ENCODE peak calls at places on chromosome 10, in seven cellular contexts. One of them, this sample, is unnamed.
A peak's percentile ranks its signal among the peaks of the same experiment; 100 is the strongest.

GRCh38 chr10:88794731-88795130 is 7.8 kb upstream of the LIPM start:
- DNase-seq in IMR-90: no peak
- DNase-seq in GM23248: peak; percentile 43
- DNase-seq in endodermal cell: no peak
- DNase-seq in cardiac muscle cell: no peak
- DNase-seq in suprapubic skin: no peak
- DNase-seq in thoracic aorta: no peak
- DNase-seq in this sample: no peak

GRCh38 chr10:110437761-110438341 is 59.9 kb upstream of the DUSP5 start:
- DNase-seq in endodermal cell: peak; percentile 47
- DNase-seq in IMR-90: no peak
- DNase-seq in cardiac muscle cell: no peak
- DNase-seq in GM23248: no peak
- DNase-seq in suprapubic skin: peak; percentile 35
- DNase-seq in thoracic aorta: no peak
- DNase-seq in this sample: no peak

GRCh38 chr10:93921338-93921737 is 27.6 kb downstream of the SLC35G1 start:
- DNase-seq in GM23248: no peak
- DNase-seq in IMR-90: no peak
- DNase-seq in cardiac muscle cell: no peak
- DNase-seq in suprapubic skin: no peak
- DNase-seq in endodermal cell: peak; percentile 69
- DNase-seq in thoracic aorta: no peak
- DNase-seq in this sample: no peak

GRCh38 chr10:1559311-1559710 is 178.0 kb downstream of the ADARB2 start:
- DNase-seq in cardiac muscle cell: no peak
- DNase-seq in IMR-90: no peak
- DNase-seq in suprapubic skin: peak; percentile 43
- DNase-seq in GM23248: no peak
- DNase-seq in endodermal cell: no peak
- DNase-seq in thoracic aorta: no peak
- DNase-seq in this sample: no peak

GRCh38 chr10:60123172-60123571 is 216.8 kb upstream of the CCDC6 start:
- DNase-seq in thoracic aorta: no peak
- DNase-seq in endodermal cell: no peak
- DNase-seq in cardiac muscle cell: no peak
- DNase-seq in GM23248: peak; percentile 91
- DNase-seq in suprapubic skin: no peak
- DNase-seq in IMR-90: peak; percentile 76
- DNase-seq in this sample: no peak

GRCh38 chr10:48785796-48786195 is 101.1 kb downstream of the WDFY4 start:
- DNase-seq in thoracic aorta: no peak
- DNase-seq in cardiac muscle cell: no peak
- DNase-seq in suprapubic skin: no peak
- DNase-seq in IMR-90: no peak
- DNase-seq in GM23248: no peak
- DNase-seq in endodermal cell: no peak
- DNase-seq in this sample: no peak

GRCh38 chr10:88915781-88916180 is 35.7 kb downstream of the STAMBPL1 start:
- DNase-seq in endodermal cell: no peak
- DNase-seq in thoracic aorta: no peak
- DNase-seq in GM23248: no peak
- DNase-seq in IMR-90: no peak
- DNase-seq in cardiac muscle cell: no peak
- DNase-seq in suprapubic skin: no peak
- DNase-seq in this sample: no peak

GRCh38 chr10:62278461-62278910 is 9.8 kb upstream of the RTKN2 start:
- DNase-seq in thoracic aorta: no peak
- DNase-seq in IMR-90: peak; percentile 11
- DNase-seq in endodermal cell: no peak
- DNase-seq in suprapubic skin: no peak
- DNase-seq in GM23248: peak; percentile 31
- DNase-seq in cardiac muscle cell: no peak
- DNase-seq in this sample: no peak

GRCh38 chr10:1363466-1364121 is 307.4 kb downstream of the WDR37 start:
- DNase-seq in suprapubic skin: no peak
- DNase-seq in GM23248: no peak
- DNase-seq in IMR-90: no peak
- DNase-seq in thoracic aorta: no peak
- DNase-seq in cardiac muscle cell: no peak
- DNase-seq in endodermal cell: peak; percentile 50
- DNase-seq in this sample: no peak

GRCh38 chr10:93386496-93387369 is 95.4 kb downstream of the MYOF start:
- DNase-seq in endodermal cell: no peak
- DNase-seq in GM23248: peak; percentile 74
- DNase-seq in thoracic aorta: no peak
- DNase-seq in IMR-90: no peak
- DNase-seq in suprapubic skin: peak; percentile 65
- DNase-seq in cardiac muscle cell: no peak
- DNase-seq in this sample: no peak

GRCh38 chr10:52318822-52319464 is 4.9 kb downstream of the DKK1 start:
- DNase-seq in cardiac muscle cell: no peak
- DNase-seq in GM23248: peak; percentile 94
- DNase-seq in thoracic aorta: no peak
- DNase-seq in endodermal cell: no peak
- DNase-seq in IMR-90: peak; percentile 98
- DNase-seq in suprapubic skin: no peak
- DNase-seq in this sample: no peak

GRCh38 chr10:43361532-43362190 is 9.8 kb upstream of the FXYD4 start:
- DNase-seq in IMR-90: no peak
- DNase-seq in suprapubic skin: no peak
- DNase-seq in GM23248: no peak
- DNase-seq in thoracic aorta: no peak
- DNase-seq in endodermal cell: no peak
- DNase-seq in cardiac muscle cell: no peak
- DNase-seq in this sample: peak; percentile 65

GRCh38 chr10:69318997-69319727 is 40.9 kb downstream of the HK1 start:
- DNase-seq in endodermal cell: peak; percentile 68
- DNase-seq in GM23248: peak; percentile 88
- DNase-seq in IMR-90: peak; percentile 53
- DNase-seq in cardiac muscle cell: peak; percentile 64
- DNase-seq in suprapubic skin: peak; percentile 94
- DNase-seq in thoracic aorta: peak; percentile 73
- DNase-seq in this sample: peak; percentile 80

GRCh38 chr10:110431659-110432058 is 66.0 kb upstream of the DUSP5 start:
- DNase-seq in suprapubic skin: peak; percentile 25
- DNase-seq in GM23248: no peak
- DNase-seq in cardiac muscle cell: no peak
- DNase-seq in endodermal cell: peak; percentile 43
- DNase-seq in IMR-90: no peak
- DNase-seq in thoracic aorta: no peak
- DNase-seq in this sample: no peak

GRCh38 chr10:84613336-84614021 is 285.1 kb downstream of the CCSER2 start:
- DNase-seq in GM23248: peak; percentile 18
- DNase-seq in thoracic aorta: no peak
- DNase-seq in suprapubic skin: no peak
- DNase-seq in IMR-90: no peak
- DNase-seq in endodermal cell: peak; percentile 94
- DNase-seq in cardiac muscle cell: peak; percentile 87
- DNase-seq in this sample: no peak

GRCh38 chr10:86225098-86225782 is 141.4 kb downstream of the GRID1 start:
- DNase-seq in suprapubic skin: no peak
- DNase-seq in GM23248: peak; percentile 87
- DNase-seq in IMR-90: peak; percentile 55
- DNase-seq in cardiac muscle cell: no peak
- DNase-seq in thoracic aorta: no peak
- DNase-seq in endodermal cell: no peak
- DNase-seq in this sample: no peak

GRCh38 chr10:33571616-33572015 is 237.1 kb upstream of the NRP1 start:
- DNase-seq in IMR-90: peak; percentile 36
- DNase-seq in suprapubic skin: no peak
- DNase-seq in endodermal cell: no peak
- DNase-seq in cardiac muscle cell: no peak
- DNase-seq in thoracic aorta: no peak
- DNase-seq in GM23248: peak; percentile 20
- DNase-seq in this sample: no peak

DNA sequence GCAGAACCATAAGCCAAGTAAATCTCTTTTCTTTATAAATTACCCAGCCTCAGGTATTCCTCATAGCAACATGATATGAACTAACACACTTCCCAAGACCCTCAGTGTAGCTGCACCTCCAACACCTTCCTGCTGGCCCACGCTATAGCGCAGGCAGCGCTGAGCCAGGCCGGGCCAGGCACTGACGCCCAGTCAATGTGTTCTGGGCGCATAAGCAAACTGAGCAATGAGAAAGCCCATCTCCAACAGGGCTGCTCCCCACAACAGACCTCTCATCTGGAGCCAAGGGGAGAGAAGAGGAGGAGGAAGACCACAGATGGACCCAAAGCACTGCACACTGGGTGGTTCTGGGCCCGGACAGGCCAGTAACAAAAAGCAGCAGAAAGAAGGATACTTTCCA is 40.8 kb downstream of the FAM53B start:
- DNase-seq in suprapubic skin: no peak
- DNase-seq in endodermal cell: no peak
- DNase-seq in cardiac muscle cell: no peak
- DNase-seq in thoracic aorta: no peak
- DNase-seq in IMR-90: no peak
- DNase-seq in GM23248: no peak
- DNase-seq in this sample: no peak
- H3K27ac ChIP-seq in suprapubic skin: peak overlapping the region; percentile 76
- H3K27ac ChIP-seq in endodermal cell: no peak overlapping the region
- H3K27ac ChIP-seq in cardiac muscle cell: peak overlapping the region; percentile 62
- H3K27ac ChIP-seq in thoracic aorta: peak overlapping the region; percentile 57
- H3K27ac ChIP-seq in IMR-90: no peak overlapping the region
- H3K27ac ChIP-seq in GM23248: no peak overlapping the region
- H3K27ac ChIP-seq in this sample: peak overlapping the region; percentile 90

DNA sequence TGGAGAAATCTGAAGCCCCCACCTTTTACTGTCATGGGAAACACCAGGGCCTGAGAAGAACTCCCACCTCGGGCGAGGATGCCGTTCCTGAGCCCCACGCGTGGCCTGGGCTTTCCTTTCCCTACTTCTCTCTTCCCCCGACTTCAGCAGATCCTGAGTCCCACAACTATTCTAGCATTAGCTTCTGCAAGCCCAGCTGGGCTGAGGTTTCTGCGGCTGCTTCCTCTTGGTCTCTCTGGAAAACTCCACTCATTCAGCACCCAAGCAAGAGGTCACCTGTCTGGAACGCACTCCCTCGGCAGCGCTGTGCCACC is 778 bp upstream of the DOCK1 start:
- DNase-seq in endodermal cell: no peak
- DNase-seq in suprapubic skin: no peak
- DNase-seq in thoracic aorta: no peak
- DNase-seq in GM23248: peak; percentile 32
- DNase-seq in IMR-90: no peak
- DNase-seq in cardiac muscle cell: no peak
- DNase-seq in this sample: no peak
- H3K4me3 ChIP-seq in endodermal cell: peak overlapping the region; percentile 84
- H3K4me3 ChIP-seq in suprapubic skin: peak overlapping the region; percentile 97
- H3K4me3 ChIP-seq in thoracic aorta: peak overlapping the region; percentile 95
- H3K4me3 ChIP-seq in GM23248: peak overlapping the region; percentile 84
- H3K4me3 ChIP-seq in IMR-90: peak overlapping the region; percentile 62
- H3K4me3 ChIP-seq in cardiac muscle cell: peak overlapping the region; percentile 98
- H3K4me3 ChIP-seq in this sample: no peak overlapping the region

GRCh38 chr10:27247441-27247840 is 6.8 kb upstream of the ACBD5 start:
- DNase-seq in suprapubic skin: no peak
- DNase-seq in endodermal cell: no peak
- DNase-seq in cardiac muscle cell: no peak
- DNase-seq in GM23248: no peak
- DNase-seq in thoracic aorta: no peak
- DNase-seq in IMR-90: no peak
- DNase-seq in this sample: no peak

GRCh38 chr10:27247037-27247436 is 6.4 kb upstream of the ACBD5 start:
- DNase-seq in suprapubic skin: no peak
- DNase-seq in IMR-90: no peak
- DNase-seq in thoracic aorta: no peak
- DNase-seq in endodermal cell: no peak
- DNase-seq in cardiac muscle cell: no peak
- DNase-seq in GM23248: no peak
- DNase-seq in this sample: no peak

GRCh38 chr10:27245846-27246245 is 5.2 kb upstream of the ACBD5 start:
- DNase-seq in endodermal cell: no peak
- DNase-seq in suprapubic skin: no peak
- DNase-seq in thoracic aorta: no peak
- DNase-seq in cardiac muscle cell: no peak
- DNase-seq in IMR-90: no peak
- DNase-seq in GM23248: no peak
- DNase-seq in this sample: no peak

GRCh38 chr10:27244976-27245375 is 4.4 kb upstream of the ACBD5 start:
- DNase-seq in IMR-90: no peak
- DNase-seq in suprapubic skin: no peak
- DNase-seq in thoracic aorta: no peak
- DNase-seq in cardiac muscle cell: no peak
- DNase-seq in endodermal cell: no peak
- DNase-seq in GM23248: no peak
- DNase-seq in this sample: no peak

DNA sequence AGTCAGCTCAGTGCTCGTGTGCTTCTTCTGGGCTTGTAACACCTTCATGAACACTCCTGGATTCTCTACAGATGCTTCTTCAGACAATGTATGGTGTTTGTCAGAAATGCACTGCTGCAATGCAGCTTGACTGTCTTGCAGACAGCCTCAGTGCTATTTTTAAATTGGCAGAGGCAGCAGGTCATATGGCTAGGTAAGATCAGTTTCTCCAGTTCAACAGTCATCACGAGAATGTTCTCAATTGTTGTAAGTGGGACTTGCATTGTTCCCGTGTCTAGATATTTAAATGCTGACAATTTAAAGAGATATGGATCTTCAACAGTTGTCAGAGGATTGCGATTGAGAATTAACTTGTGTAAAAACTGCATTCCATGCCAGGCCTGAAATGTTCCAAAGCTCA is 7.6 kb upstream of the ACBD5 start:
- DNase-seq in endodermal cell: no peak
- DNase-seq in thoracic aorta: no peak
- DNase-seq in cardiac muscle cell: no peak
- DNase-seq in suprapubic skin: no peak
- DNase-seq in GM23248: no peak
- DNase-seq in IMR-90: no peak
- DNase-seq in this sample: no peak
- H3K27ac ChIP-seq in endodermal cell: no peak overlapping the region
- H3K27ac ChIP-seq in thoracic aorta: no peak overlapping the region
- H3K27ac ChIP-seq in cardiac muscle cell: no peak overlapping the region
- H3K27ac ChIP-seq in suprapubic skin: no peak overlapping the region
- H3K27ac ChIP-seq in GM23248: no peak overlapping the region
- H3K27ac ChIP-seq in IMR-90: no peak overlapping the region
- H3K27ac ChIP-seq in this sample: no peak overlapping the region

DNA sequence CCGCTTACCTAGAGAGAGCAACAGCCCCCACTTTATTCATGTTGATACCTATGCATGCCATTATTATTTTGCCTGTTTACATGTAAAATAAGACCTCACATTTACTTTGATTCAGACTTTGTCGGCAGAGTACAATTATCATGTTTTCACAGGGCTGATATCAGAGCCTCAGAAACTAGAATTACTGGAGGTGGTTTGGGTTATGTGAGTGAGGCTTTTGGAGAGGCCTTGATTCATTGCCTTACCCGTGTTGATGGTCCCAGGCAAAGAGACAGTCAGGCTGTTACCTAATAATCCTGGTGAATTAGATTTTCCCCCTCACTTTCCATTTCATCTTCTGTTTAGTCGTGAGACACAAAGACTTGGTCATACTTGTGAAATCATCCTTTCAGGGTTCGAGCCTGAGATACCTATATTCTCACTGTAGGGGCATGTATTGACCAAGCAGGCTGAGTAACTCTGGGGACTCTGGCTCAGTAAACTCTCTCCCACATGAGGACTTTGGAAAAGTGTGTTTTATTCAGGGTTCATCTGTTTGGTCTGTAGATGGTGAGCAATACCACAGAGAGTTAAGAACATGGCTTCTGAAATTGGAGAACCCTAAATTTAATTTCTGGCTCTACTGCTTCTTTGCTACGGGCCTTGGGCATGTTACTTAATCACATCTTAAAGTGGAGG is 150.9 kb downstream of the CELF2 start:
- DNase-seq in suprapubic skin: no peak
- DNase-seq in thoracic aorta: no peak
- DNase-seq in endodermal cell: no peak
- DNase-seq in GM23248: no peak
- DNase-seq in IMR-90: no peak
- DNase-seq in cardiac muscle cell: no peak
- DNase-seq in this sample: no peak
- H3K4me3 ChIP-seq in suprapubic skin: peak overlapping the region; percentile 59
- H3K4me3 ChIP-seq in thoracic aorta: peak overlapping the region; percentile 89
- H3K4me3 ChIP-seq in endodermal cell: no peak overlapping the region
- H3K4me3 ChIP-seq in GM23248: no peak overlapping the region
- H3K4me3 ChIP-seq in IMR-90: no peak overlapping the region
- H3K4me3 ChIP-seq in cardiac muscle cell: no peak overlapping the region
- H3K4me3 ChIP-seq in this sample: peak overlapping the region; percentile 50